ENCODE peak calls at places on chromosomes 4 and X, in five cellular contexts. R is HTR-8/SVneo, E is neural crest cell, H is mesendoderm, Z is HuH-7.5. D is an unnamed sample.

GRCh38 chr4:1813231-1813630 is 20.1 kb downstream of the FGFR3 start:
- DNase-seq in R (no peak), E (no peak), H (no peak), Z (no peak), D (no peak)

GRCh38 chr4:155085843-155086530 is 122.4 kb upstream of the NPY2R start:
- DNase-seq in R (no peak), E (no peak), H (no peak), Z (no peak), D (no peak)

GRCh38 chrX:117376460-117376859 is 740.1 kb downstream of the KLHL13 start:
- DNase-seq in R (no peak), E (no peak), H (no peak), Z (peak), D (no peak)

GRCh38 chr4:3037957-3038451 is 36.3 kb downstream of the HTT-AS start:
- DNase-seq in R (no peak), E (no peak), H (no peak), Z (no peak), D (no peak)

GRCh38 chr4:123651127-123651526 is 254.5 kb downstream of the SPRY1 start:
- DNase-seq in R (no peak), E (no peak), H (no peak), Z (no peak), D (no peak)

GRCh38 chr4:142778430-142778829 is 67.7 kb downstream of the INPP4B start:
- DNase-seq in R (no peak), E (no peak), H (no peak), Z (no peak), D (no peak)

GRCh38 chrX:15299945-15300851 is 15.2 kb downstream of the ASB11 start:
- DNase-seq in R (peak), E (peak), H (peak), Z (no peak), D (no peak)

GRCh38 chr4:21888195-21888976 is 60.2 kb downstream of the KCNIP4 start:
- DNase-seq in R (peak), E (no peak), H (no peak), Z (no peak), D (no peak)

GRCh38 chr4:159150380-159150779 is 47.5 kb downstream of the RAPGEF2 start:
- DNase-seq in R (no peak), E (no peak), H (no peak), Z (no peak), D (no peak)

D was measured in cerebellar nuclear complex.